ENCODE peak calls at places on chromosomes 13 and 19, in eight cellular contexts. One of them, this sample, is unnamed.

GRCh38 chr13:114087430-114087829 is 45.0 kb downstream of the RASA3 start:
- DNase-seq in hepatic stellate cell: no peak
- DNase-seq in T-helper 1 cell: no peak
- DNase-seq in cardiac fibroblast: no peak
- DNase-seq in SHP77: no peak
- DNase-seq in activated naive CD4-positive, alpha-beta T cell treated with anti-CD3 and anti-CD28 coated beads, Interleukin-2, amount 10 ng/mL, durations not matched to agents 7 days and 5 days: no peak
- DNase-seq in stimulated activated CD4-positive, alpha-beta T cell treated with anti-CD3 and anti-CD28 coated beads, Interleukin-1b, Interleukin-23, amount 100 ng/mL, for 1 hour: no peak
- DNase-seq in effector CD4-positive, alpha-beta T cell: no peak
- DNase-seq in this sample: no peak

GRCh38 chr13:49563513-49563912 is 21.8 kb downstream of the RCBTB1 start:
- DNase-seq in hepatic stellate cell: no peak
- DNase-seq in T-helper 1 cell: no peak
- DNase-seq in cardiac fibroblast: peak
- DNase-seq in SHP77: no peak
- DNase-seq in activated naive CD4-positive, alpha-beta T cell treated with anti-CD3 and anti-CD28 coated beads, Interleukin-2, amount 10 ng/mL, durations not matched to agents 7 days and 5 days: no peak
- DNase-seq in stimulated activated CD4-positive, alpha-beta T cell treated with anti-CD3 and anti-CD28 coated beads, Interleukin-1b, Interleukin-23, amount 100 ng/mL, for 1 hour: no peak
- DNase-seq in effector CD4-positive, alpha-beta T cell: no peak
- DNase-seq in this sample: peak

GRCh38 chr19:33430674-33431277 is 57.3 kb downstream of the CEBPG start:
- DNase-seq in hepatic stellate cell: peak
- DNase-seq in T-helper 1 cell: peak
- DNase-seq in cardiac fibroblast: peak
- DNase-seq in SHP77: peak
- DNase-seq in activated naive CD4-positive, alpha-beta T cell treated with anti-CD3 and anti-CD28 coated beads, Interleukin-2, amount 10 ng/mL, durations not matched to agents 7 days and 5 days: peak
- DNase-seq in stimulated activated CD4-positive, alpha-beta T cell treated with anti-CD3 and anti-CD28 coated beads, Interleukin-1b, Interleukin-23, amount 100 ng/mL, for 1 hour: peak
- DNase-seq in effector CD4-positive, alpha-beta T cell: peak
- DNase-seq in this sample: peak

GRCh38 chr13:111177081-111177711 is 62.1 kb downstream of the ARHGEF7 start:
- DNase-seq in hepatic stellate cell: no peak
- DNase-seq in T-helper 1 cell: peak
- DNase-seq in cardiac fibroblast: peak
- DNase-seq in SHP77: peak
- DNase-seq in activated naive CD4-positive, alpha-beta T cell treated with anti-CD3 and anti-CD28 coated beads, Interleukin-2, amount 10 ng/mL, durations not matched to agents 7 days and 5 days: peak
- DNase-seq in stimulated activated CD4-positive, alpha-beta T cell treated with anti-CD3 and anti-CD28 coated beads, Interleukin-1b, Interleukin-23, amount 100 ng/mL, for 1 hour: no peak
- DNase-seq in effector CD4-positive, alpha-beta T cell: peak
- DNase-seq in this sample: peak

GRCh38 chr19:17248011-17248776 is 2.5 kb upstream of the NR2F6 start:
- DNase-seq in hepatic stellate cell: no peak
- DNase-seq in T-helper 1 cell: no peak
- DNase-seq in cardiac fibroblast: no peak
- DNase-seq in SHP77: peak
- DNase-seq in activated naive CD4-positive, alpha-beta T cell treated with anti-CD3 and anti-CD28 coated beads, Interleukin-2, amount 10 ng/mL, durations not matched to agents 7 days and 5 days: no peak
- DNase-seq in stimulated activated CD4-positive, alpha-beta T cell treated with anti-CD3 and anti-CD28 coated beads, Interleukin-1b, Interleukin-23, amount 100 ng/mL, for 1 hour: no peak
- DNase-seq in effector CD4-positive, alpha-beta T cell: no peak
- DNase-seq in this sample: no peak

GRCh38 chr13:49216334-49216733 is 3.8 kb upstream of the MLNR start:
- DNase-seq in hepatic stellate cell: no peak
- DNase-seq in T-helper 1 cell: no peak
- DNase-seq in cardiac fibroblast: no peak
- DNase-seq in SHP77: no peak
- DNase-seq in activated naive CD4-positive, alpha-beta T cell treated with anti-CD3 and anti-CD28 coated beads, Interleukin-2, amount 10 ng/mL, durations not matched to agents 7 days and 5 days: no peak
- DNase-seq in stimulated activated CD4-positive, alpha-beta T cell treated with anti-CD3 and anti-CD28 coated beads, Interleukin-1b, Interleukin-23, amount 100 ng/mL, for 1 hour: no peak
- DNase-seq in effector CD4-positive, alpha-beta T cell: no peak
- DNase-seq in this sample: no peak

GRCh38 chr13:51614350-51614786 is 30.1 kb downstream of the WDFY2 start:
- DNase-seq in hepatic stellate cell: no peak
- DNase-seq in T-helper 1 cell: peak
- DNase-seq in cardiac fibroblast: no peak
- DNase-seq in SHP77: peak
- DNase-seq in activated naive CD4-positive, alpha-beta T cell treated with anti-CD3 and anti-CD28 coated beads, Interleukin-2, amount 10 ng/mL, durations not matched to agents 7 days and 5 days: peak
- DNase-seq in stimulated activated CD4-positive, alpha-beta T cell treated with anti-CD3 and anti-CD28 coated beads, Interleukin-1b, Interleukin-23, amount 100 ng/mL, for 1 hour: peak
- DNase-seq in effector CD4-positive, alpha-beta T cell: peak
- DNase-seq in this sample: no peak

GRCh38 chr13:31174018-31174417 is 12.3 kb upstream of the HSPH1 start:
- DNase-seq in hepatic stellate cell: peak
- DNase-seq in T-helper 1 cell: no peak
- DNase-seq in cardiac fibroblast: peak
- DNase-seq in SHP77: no peak
- DNase-seq in activated naive CD4-positive, alpha-beta T cell treated with anti-CD3 and anti-CD28 coated beads, Interleukin-2, amount 10 ng/mL, durations not matched to agents 7 days and 5 days: no peak
- DNase-seq in stimulated activated CD4-positive, alpha-beta T cell treated with anti-CD3 and anti-CD28 coated beads, Interleukin-1b, Interleukin-23, amount 100 ng/mL, for 1 hour: no peak
- DNase-seq in effector CD4-positive, alpha-beta T cell: no peak
- DNase-seq in this sample: peak

GRCh38 chr19:3683405-3683865 is 16.8 kb downstream of the PIP5K1C start:
- DNase-seq in hepatic stellate cell: no peak
- DNase-seq in T-helper 1 cell: no peak
- DNase-seq in cardiac fibroblast: peak
- DNase-seq in SHP77: no peak
- DNase-seq in activated naive CD4-positive, alpha-beta T cell treated with anti-CD3 and anti-CD28 coated beads, Interleukin-2, amount 10 ng/mL, durations not matched to agents 7 days and 5 days: no peak
- DNase-seq in stimulated activated CD4-positive, alpha-beta T cell treated with anti-CD3 and anti-CD28 coated beads, Interleukin-1b, Interleukin-23, amount 100 ng/mL, for 1 hour: no peak
- DNase-seq in effector CD4-positive, alpha-beta T cell: no peak
- DNase-seq in this sample: peak

GRCh38 chr13:46668302-46668720 is 115.3 kb downstream of the LRCH1 start:
- DNase-seq in hepatic stellate cell: peak
- DNase-seq in T-helper 1 cell: peak
- DNase-seq in cardiac fibroblast: peak
- DNase-seq in SHP77: no peak
- DNase-seq in activated naive CD4-positive, alpha-beta T cell treated with anti-CD3 and anti-CD28 coated beads, Interleukin-2, amount 10 ng/mL, durations not matched to agents 7 days and 5 days: no peak
- DNase-seq in stimulated activated CD4-positive, alpha-beta T cell treated with anti-CD3 and anti-CD28 coated beads, Interleukin-1b, Interleukin-23, amount 100 ng/mL, for 1 hour: no peak
- DNase-seq in effector CD4-positive, alpha-beta T cell: no peak
- DNase-seq in this sample: peak

GRCh38 chr13:23578411-23579071 is 8.3 kb downstream of the TNFRSF19 start:
- DNase-seq in hepatic stellate cell: peak
- DNase-seq in T-helper 1 cell: peak
- DNase-seq in cardiac fibroblast: peak
- DNase-seq in SHP77: peak
- DNase-seq in activated naive CD4-positive, alpha-beta T cell treated with anti-CD3 and anti-CD28 coated beads, Interleukin-2, amount 10 ng/mL, durations not matched to agents 7 days and 5 days: peak
- DNase-seq in stimulated activated CD4-positive, alpha-beta T cell treated with anti-CD3 and anti-CD28 coated beads, Interleukin-1b, Interleukin-23, amount 100 ng/mL, for 1 hour: peak
- DNase-seq in effector CD4-positive, alpha-beta T cell: peak
- DNase-seq in this sample: peak

GRCh38 chr13:30142502-30143211 is 164.7 kb downstream of the KATNAL1 start:
- DNase-seq in hepatic stellate cell: peak
- DNase-seq in T-helper 1 cell: peak
- DNase-seq in cardiac fibroblast: peak
- DNase-seq in SHP77: no peak
- DNase-seq in activated naive CD4-positive, alpha-beta T cell treated with anti-CD3 and anti-CD28 coated beads, Interleukin-2, amount 10 ng/mL, durations not matched to agents 7 days and 5 days: peak
- DNase-seq in stimulated activated CD4-positive, alpha-beta T cell treated with anti-CD3 and anti-CD28 coated beads, Interleukin-1b, Interleukin-23, amount 100 ng/mL, for 1 hour: no peak
- DNase-seq in effector CD4-positive, alpha-beta T cell: no peak
- DNase-seq in this sample: peak

GRCh38 chr19:633068-633785 is at the start of gene POLRMT:
- DNase-seq in hepatic stellate cell: peak
- DNase-seq in T-helper 1 cell: peak
- DNase-seq in cardiac fibroblast: peak
- DNase-seq in SHP77: peak
- DNase-seq in activated naive CD4-positive, alpha-beta T cell treated with anti-CD3 and anti-CD28 coated beads, Interleukin-2, amount 10 ng/mL, durations not matched to agents 7 days and 5 days: peak
- DNase-seq in stimulated activated CD4-positive, alpha-beta T cell treated with anti-CD3 and anti-CD28 coated beads, Interleukin-1b, Interleukin-23, amount 100 ng/mL, for 1 hour: peak
- DNase-seq in effector CD4-positive, alpha-beta T cell: peak
- DNase-seq in this sample: peak

GRCh38 chr19:12034610-12035009 is 869 bp downstream of the ZNF433 start:
- DNase-seq in hepatic stellate cell: peak
- DNase-seq in T-helper 1 cell: no peak
- DNase-seq in cardiac fibroblast: peak
- DNase-seq in SHP77: no peak
- DNase-seq in activated naive CD4-positive, alpha-beta T cell treated with anti-CD3 and anti-CD28 coated beads, Interleukin-2, amount 10 ng/mL, durations not matched to agents 7 days and 5 days: no peak
- DNase-seq in stimulated activated CD4-positive, alpha-beta T cell treated with anti-CD3 and anti-CD28 coated beads, Interleukin-1b, Interleukin-23, amount 100 ng/mL, for 1 hour: no peak
- DNase-seq in effector CD4-positive, alpha-beta T cell: no peak
- DNase-seq in this sample: no peak

GRCh38 chr13:60583911-60584753 is 187.1 kb downstream of the TDRD3 start:
- DNase-seq in hepatic stellate cell: peak
- DNase-seq in T-helper 1 cell: peak
- DNase-seq in cardiac fibroblast: peak
- DNase-seq in SHP77: no peak
- DNase-seq in activated naive CD4-positive, alpha-beta T cell treated with anti-CD3 and anti-CD28 coated beads, Interleukin-2, amount 10 ng/mL, durations not matched to agents 7 days and 5 days: no peak
- DNase-seq in stimulated activated CD4-positive, alpha-beta T cell treated with anti-CD3 and anti-CD28 coated beads, Interleukin-1b, Interleukin-23, amount 100 ng/mL, for 1 hour: no peak
- DNase-seq in effector CD4-positive, alpha-beta T cell: no peak
- DNase-seq in this sample: peak

GRCh38 chr19:55112781-55113569 is 4.5 kb downstream of the PPP1R12C start:
- DNase-seq in hepatic stellate cell: no peak
- DNase-seq in T-helper 1 cell: no peak
- DNase-seq in cardiac fibroblast: no peak
- DNase-seq in SHP77: no peak
- DNase-seq in activated naive CD4-positive, alpha-beta T cell treated with anti-CD3 and anti-CD28 coated beads, Interleukin-2, amount 10 ng/mL, durations not matched to agents 7 days and 5 days: no peak
- DNase-seq in stimulated activated CD4-positive, alpha-beta T cell treated with anti-CD3 and anti-CD28 coated beads, Interleukin-1b, Interleukin-23, amount 100 ng/mL, for 1 hour: no peak
- DNase-seq in effector CD4-positive, alpha-beta T cell: no peak
- DNase-seq in this sample: no peak

This sample was measured in fibroblast of lung.